ENCODE peak calls at places on chromosomes 6 and 20, in four cellular contexts. One of them, this sample, is unnamed.
A peak's percentile ranks its signal among the peaks of the same experiment; 100 is the strongest.

GRCh38 chr6:144064831-144065668 is 30.3 kb downstream of the SF3B5 start:
- DNase-seq in CD4-positive, alpha-beta T cell: no peak
- DNase-seq in spleen: peak; percentile 76
- DNase-seq in psoas muscle: no peak
- DNase-seq in this sample: no peak

GRCh38 chr20:22684072-22684762 is 99.8 kb upstream of the FOXA2 start:
- DNase-seq in CD4-positive, alpha-beta T cell: no peak
- DNase-seq in spleen: no peak
- DNase-seq in psoas muscle: peak; percentile 69
- DNase-seq in this sample: no peak

GRCh38 chr6:115750292-115750691 is 310.4 kb downstream of the FRK start:
- DNase-seq in CD4-positive, alpha-beta T cell: no peak
- DNase-seq in spleen: no peak
- DNase-seq in psoas muscle: no peak
- DNase-seq in this sample: no peak

GRCh38 chr20:4151991-4152695 is 136.8 kb upstream of the RNF24 start:
- DNase-seq in CD4-positive, alpha-beta T cell: no peak
- DNase-seq in spleen: peak; percentile 67
- DNase-seq in psoas muscle: no peak
- DNase-seq in this sample: no peak

GRCh38 chr20:57393321-57394086 is 2.3 kb downstream of the RBM38 start:
- DNase-seq in CD4-positive, alpha-beta T cell: no peak
- DNase-seq in spleen: peak; percentile 72
- DNase-seq in psoas muscle: peak; percentile 43
- DNase-seq in this sample: no peak

GRCh38 chr6:110351546-110351945 is 6.6 kb downstream of the METTL24 start:
- DNase-seq in CD4-positive, alpha-beta T cell: no peak
- DNase-seq in spleen: no peak
- DNase-seq in psoas muscle: no peak
- DNase-seq in this sample: no peak

GRCh38 chr6:159084493-159085091 is 39.8 kb upstream of the TAGAP start:
- DNase-seq in CD4-positive, alpha-beta T cell: no peak
- DNase-seq in spleen: no peak
- DNase-seq in psoas muscle: no peak
- DNase-seq in this sample: no peak

GRCh38 chr6:44558315-44559227 is 171.1 kb downstream of the CDC5L start:
- DNase-seq in CD4-positive, alpha-beta T cell: no peak
- DNase-seq in spleen: no peak
- DNase-seq in psoas muscle: no peak
- DNase-seq in this sample: no peak

GRCh38 chr6:1312193-1312443 is 220 bp downstream of the FOXQ1 start:
- DNase-seq in CD4-positive, alpha-beta T cell: no peak
- DNase-seq in spleen: no peak
- DNase-seq in psoas muscle: no peak
- DNase-seq in this sample: no peak

GRCh38 chr20:47389867-47390347 is 33.4 kb upstream of the ZMYND8 start:
- DNase-seq in CD4-positive, alpha-beta T cell: no peak
- DNase-seq in spleen: no peak
- DNase-seq in psoas muscle: no peak
- DNase-seq in this sample: no peak

GRCh38 chr6:16031278-16031981 is 97.5 kb upstream of the MYLIP start:
- DNase-seq in CD4-positive, alpha-beta T cell: no peak
- DNase-seq in spleen: no peak
- DNase-seq in psoas muscle: no peak
- DNase-seq in this sample: no peak

GRCh38 chr20:23148721-23149570 is 62.8 kb upstream of the CD93 start:
- DNase-seq in CD4-positive, alpha-beta T cell: no peak
- DNase-seq in spleen: no peak
- DNase-seq in psoas muscle: peak; percentile 54
- DNase-seq in this sample: no peak

GRCh38 chr6:64505312-64505711 is 869.7 kb downstream of the PHF3 start:
- DNase-seq in CD4-positive, alpha-beta T cell: no peak
- DNase-seq in spleen: peak; percentile 52
- DNase-seq in psoas muscle: no peak
- DNase-seq in this sample: no peak

GRCh38 chr6:131765081-131765852 is 42.6 kb upstream of the ENPP1 start:
- DNase-seq in CD4-positive, alpha-beta T cell: no peak
- DNase-seq in spleen: no peak
- DNase-seq in psoas muscle: no peak
- DNase-seq in this sample: no peak

GRCh38 chr6:14447240-14447639 is 329.7 kb downstream of the CD83 start:
- DNase-seq in CD4-positive, alpha-beta T cell: no peak
- DNase-seq in spleen: no peak
- DNase-seq in psoas muscle: no peak
- DNase-seq in this sample: no peak

GRCh38 chr20:42788707-42789106 is 401.0 kb downstream of the PTPRT start:
- DNase-seq in CD4-positive, alpha-beta T cell: no peak
- DNase-seq in spleen: no peak
- DNase-seq in psoas muscle: no peak
- DNase-seq in this sample: no peak

GRCh38 chr6:36853325-36853724 is 14.1 kb upstream of the CPNE5 start:
- DNase-seq in CD4-positive, alpha-beta T cell: no peak
- DNase-seq in spleen: no peak
- DNase-seq in psoas muscle: peak; percentile 63
- DNase-seq in this sample: no peak

DNA sequence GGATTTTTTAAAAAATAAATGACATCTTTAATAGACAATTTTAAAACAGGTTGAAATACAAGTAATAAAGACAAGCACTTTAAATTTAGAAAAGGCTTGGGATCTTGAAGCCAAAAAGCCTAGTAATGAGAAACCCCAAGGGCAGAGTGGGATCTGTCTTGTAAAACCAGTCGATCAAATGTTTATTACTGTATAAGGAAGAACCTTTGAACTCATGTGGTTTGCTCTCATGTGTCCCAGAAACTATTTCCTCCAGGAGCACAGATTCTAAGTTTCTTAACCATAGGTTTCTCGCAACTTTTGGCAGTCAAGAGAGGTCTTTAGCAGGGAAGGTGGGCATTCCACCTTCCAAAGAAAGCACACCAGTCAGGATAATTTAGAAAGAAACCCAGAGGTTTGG is 541.7 kb upstream of the BTBD3 start:
- DNase-seq in CD4-positive, alpha-beta T cell: no peak
- DNase-seq in spleen: no peak
- DNase-seq in psoas muscle: no peak
- DNase-seq in this sample: no peak
- TF ChIP-seq CTCF in CD4-positive, alpha-beta T cell: no peak
- TF ChIP-seq CTCF in spleen: no peak
- TF ChIP-seq CTCF in psoas muscle: no peak
- TF ChIP-seq CTCF in this sample: no peak

GRCh38 chr6:51118754-51119153 is 300.1 kb downstream of the TFAP2B start:
- DNase-seq in CD4-positive, alpha-beta T cell: no peak
- DNase-seq in spleen: no peak
- DNase-seq in psoas muscle: no peak
- DNase-seq in this sample: no peak
- TF ChIP-seq CTCF in CD4-positive, alpha-beta T cell: no peak
- TF ChIP-seq CTCF in spleen: no peak
- TF ChIP-seq CTCF in psoas muscle: no peak
- TF ChIP-seq CTCF in this sample: no peak

DNA sequence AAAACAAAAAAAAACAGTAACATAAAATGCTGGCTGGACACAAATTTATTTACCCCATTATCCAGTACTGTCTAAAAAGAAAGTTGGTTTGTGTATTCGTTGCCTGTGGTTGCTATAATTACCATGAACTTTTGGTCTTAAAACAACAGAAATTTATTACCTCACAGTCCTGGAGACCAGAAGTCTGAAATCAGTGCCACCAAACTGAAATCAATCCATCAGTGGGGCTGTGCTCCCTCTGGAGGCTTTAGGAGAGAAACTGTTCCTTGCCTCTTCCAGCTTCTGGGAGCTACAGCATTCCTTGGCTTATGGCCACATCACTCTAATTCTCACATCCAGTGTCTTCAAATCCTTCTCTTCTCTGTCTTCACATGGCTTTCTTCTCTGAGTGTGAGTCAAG is 79.4 kb downstream of the SNX5 start:
- DNase-seq in CD4-positive, alpha-beta T cell: no peak
- DNase-seq in spleen: no peak
- DNase-seq in psoas muscle: no peak
- DNase-seq in this sample: no peak
- TF ChIP-seq CTCF in CD4-positive, alpha-beta T cell: no peak
- TF ChIP-seq CTCF in spleen: no peak
- TF ChIP-seq CTCF in psoas muscle: no peak
- TF ChIP-seq CTCF in this sample: no peak

GRCh38 chr6:135722679-135723078 is 128.8 kb upstream of the PDE7B start:
- DNase-seq in CD4-positive, alpha-beta T cell: no peak
- DNase-seq in spleen: no peak
- DNase-seq in psoas muscle: no peak
- DNase-seq in this sample: no peak

GRCh38 chr6:135731116-135731515 is 120.4 kb upstream of the PDE7B start:
- DNase-seq in CD4-positive, alpha-beta T cell: no peak
- DNase-seq in spleen: no peak
- DNase-seq in psoas muscle: no peak
- DNase-seq in this sample: no peak

DNA sequence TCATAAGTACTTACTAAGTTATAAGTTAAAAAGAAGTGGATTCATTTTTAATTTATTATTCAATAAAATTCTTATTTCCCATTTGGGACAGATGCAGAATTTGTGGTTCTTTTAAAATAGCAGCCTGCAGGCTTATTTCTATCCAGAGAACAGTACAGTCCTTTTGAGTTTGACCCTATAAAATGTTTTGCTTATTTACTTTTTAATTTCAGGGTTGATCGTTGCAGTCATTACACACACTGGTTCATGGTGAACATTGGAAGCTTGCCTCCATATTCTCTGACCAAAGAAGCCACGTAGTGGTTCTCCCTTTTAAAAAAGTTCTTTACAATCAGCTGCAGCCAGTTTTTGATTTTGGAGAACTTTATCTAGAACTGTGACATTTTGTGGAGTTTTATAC is 122.9 kb upstream of the PDE7B start:
- DNase-seq in CD4-positive, alpha-beta T cell: no peak
- DNase-seq in spleen: no peak
- DNase-seq in psoas muscle: no peak
- DNase-seq in this sample: no peak
- TF ChIP-seq CTCF in CD4-positive, alpha-beta T cell: no peak
- TF ChIP-seq CTCF in spleen: no peak
- TF ChIP-seq CTCF in psoas muscle: no peak
- TF ChIP-seq CTCF in this sample: no peak

GRCh38 chr6:34226066-34226465 is 10.6 kb upstream of the HMGA1 start:
- DNase-seq in CD4-positive, alpha-beta T cell: no peak
- DNase-seq in spleen: peak; percentile 58
- DNase-seq in psoas muscle: peak; percentile 30
- DNase-seq in this sample: no peak

GRCh38 chr6:34223964-34224940 is 12.4 kb upstream of the HMGA1 start:
- DNase-seq in CD4-positive, alpha-beta T cell: peak; percentile 95
- DNase-seq in spleen: peak; percentile 99
- DNase-seq in psoas muscle: peak; percentile 96
- DNase-seq in this sample: peak; percentile 94

GRCh38 chr6:34225551-34225950 is 11.1 kb upstream of the HMGA1 start:
- DNase-seq in CD4-positive, alpha-beta T cell: no peak
- DNase-seq in spleen: no peak
- DNase-seq in psoas muscle: peak; percentile 15
- DNase-seq in this sample: no peak

GRCh38 chr6:34227656-34228421 is 8.8 kb upstream of the HMGA1 start:
- DNase-seq in CD4-positive, alpha-beta T cell: no peak
- DNase-seq in spleen: peak; percentile 66
- DNase-seq in psoas muscle: peak; percentile 45
- DNase-seq in this sample: no peak

DNA sequence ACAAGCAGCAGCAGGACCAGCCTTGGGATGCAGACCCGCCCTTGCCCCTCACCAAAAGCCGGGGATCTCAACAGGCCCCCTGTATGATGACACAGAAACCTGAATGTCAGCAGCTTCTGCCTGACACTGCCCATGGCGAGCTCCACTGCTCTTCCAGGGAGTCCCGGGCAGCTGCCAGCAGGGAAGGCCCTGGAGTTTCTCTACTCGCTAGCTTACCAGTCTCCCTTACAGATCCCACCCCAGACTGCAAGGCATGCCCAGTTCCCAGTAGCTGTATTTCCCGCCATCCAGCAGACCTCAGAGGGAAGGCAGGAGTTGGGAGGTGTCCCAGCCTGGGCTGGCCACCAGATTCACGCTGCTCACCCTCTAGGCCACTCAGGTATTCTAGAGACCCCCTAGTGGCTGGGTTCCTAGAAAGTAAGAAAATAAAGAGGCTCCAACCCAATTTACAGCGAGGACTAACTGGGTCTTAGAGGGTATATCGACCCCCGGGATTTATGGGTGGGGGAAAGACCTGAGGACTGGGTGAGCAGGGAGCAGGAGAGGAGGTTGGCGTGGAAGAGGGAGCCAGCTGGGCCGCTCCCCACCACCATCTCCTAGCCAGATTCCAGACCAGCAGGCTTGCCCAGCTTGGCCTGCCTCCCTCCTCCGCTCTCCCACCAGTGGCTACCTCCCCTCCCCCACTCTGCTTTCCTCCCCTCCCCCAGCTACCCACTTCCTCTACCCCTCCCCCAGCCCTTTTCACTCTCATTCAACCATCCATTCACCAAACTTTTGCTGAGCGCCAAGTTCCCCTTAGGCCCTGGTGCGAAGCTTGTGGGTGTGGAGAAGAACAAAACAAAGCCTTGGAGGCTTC is 9.7 kb upstream of the HMGA1 start:
- DNase-seq in CD4-positive, alpha-beta T cell: no peak
- DNase-seq in spleen: peak; percentile 75
- DNase-seq in psoas muscle: peak; percentile 36
- DNase-seq in this sample: no peak
- TF ChIP-seq CTCF in CD4-positive, alpha-beta T cell: no peak
- TF ChIP-seq CTCF in spleen: no peak
- TF ChIP-seq CTCF in psoas muscle: no peak
- TF ChIP-seq CTCF in this sample: no peak

DNA sequence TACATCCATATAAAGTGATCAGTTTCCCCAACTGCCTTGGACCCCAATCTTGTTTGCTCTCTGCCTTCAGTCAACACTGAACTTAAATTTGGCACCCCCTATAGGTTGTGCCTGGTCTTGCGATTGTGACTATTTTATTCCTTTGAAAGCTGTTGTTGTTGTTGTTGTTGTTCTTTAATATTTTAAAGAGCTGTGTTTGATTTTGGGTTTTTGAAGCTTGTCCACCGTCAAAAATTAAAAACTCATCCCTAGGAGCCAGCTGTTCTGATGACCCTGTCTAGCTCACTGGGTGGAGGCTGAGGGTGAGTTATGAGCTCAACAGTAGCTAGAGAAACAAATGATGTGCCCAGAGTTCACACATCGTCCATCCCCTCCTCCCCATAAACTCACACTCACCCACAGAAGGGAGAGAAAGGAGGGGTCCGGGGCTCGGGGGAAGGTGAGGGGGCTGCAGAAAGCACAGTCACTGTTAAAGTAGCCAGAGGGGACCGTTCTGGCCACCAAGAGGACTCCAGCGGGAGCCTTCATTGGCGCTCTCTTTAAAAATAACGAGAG is 4.0 kb downstream of the SIM1 start:
- DNase-seq in CD4-positive, alpha-beta T cell: no peak
- DNase-seq in spleen: no peak
- DNase-seq in psoas muscle: no peak
- DNase-seq in this sample: no peak
- TF ChIP-seq CTCF in CD4-positive, alpha-beta T cell: no peak
- TF ChIP-seq CTCF in spleen: no peak
- TF ChIP-seq CTCF in psoas muscle: peak; percentile 62
- TF ChIP-seq CTCF in this sample: no peak

DNA sequence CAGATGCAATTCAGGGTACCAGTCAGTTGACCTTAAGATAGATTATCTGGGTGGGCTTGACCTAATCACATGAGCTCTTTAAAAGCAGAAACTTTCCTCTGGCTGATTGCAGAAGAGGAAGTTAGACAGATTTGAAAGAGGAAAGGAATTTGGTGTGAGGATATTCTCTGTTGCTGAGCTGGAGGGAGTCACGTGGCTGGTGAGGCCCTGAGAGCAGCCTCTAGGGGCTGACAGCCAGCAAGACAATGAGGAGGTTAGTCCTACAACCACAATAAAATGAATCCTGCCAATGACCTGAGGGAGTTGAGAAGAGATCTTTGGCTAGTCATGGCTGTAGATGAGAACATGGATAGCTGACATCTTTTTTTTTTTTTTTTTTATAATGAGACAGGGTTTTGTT is 87.0 kb upstream of the B3GAT2 start:
- DNase-seq in CD4-positive, alpha-beta T cell: no peak
- DNase-seq in spleen: no peak
- DNase-seq in psoas muscle: no peak
- DNase-seq in this sample: no peak
- TF ChIP-seq CTCF in CD4-positive, alpha-beta T cell: no peak
- TF ChIP-seq CTCF in spleen: no peak
- TF ChIP-seq CTCF in psoas muscle: no peak
- TF ChIP-seq CTCF in this sample: no peak

This sample was measured in activated B cell treated with CpG ODN at 0.5 μM for 24 hours.